ENCODE peak calls at places on chromosome 3, in ten cellular contexts. H, Z, G, Y, I, B, E, V, W and T are unnamed samples.

GRCh38 chr3:7503431-7503830 is 642.5 kb downstream of the GRM7 start:
- DNase-seq in H (no peak), Z (no peak), G (no peak), Y (no peak), I (no peak), B (no peak), E (no peak), V (no peak), W (no peak), T (no peak)

GRCh38 chr3:58206406-58207011 is 4.3 kb downstream of the DNASE1L3 start:
- DNase-seq in H (no peak), Z (no peak), G (no peak), Y (peak; percentile 16), I (no peak), B (peak; percentile 11), E (peak; percentile 35), V (no peak), W (peak; percentile 44), T (no peak)

GRCh38 chr3:134378384-134378783 is 4.1 kb upstream of the AMOTL2 start:
- DNase-seq in H (no peak), Z (peak; percentile 43), G (no peak), Y (no peak), I (no peak), B (no peak), E (peak; percentile 59), V (no peak), W (peak; percentile 25), T (no peak)

GRCh38 chr3:148006508-148006907 is 597.3 kb downstream of the ZIC1 start:
- DNase-seq in H (no peak), Z (no peak), G (no peak), Y (peak; percentile 77), I (no peak), B (no peak), E (peak; percentile 31), V (no peak), W (peak; percentile 27), T (peak; percentile 13)

GRCh38 chr3:159482241-159483031 is 506.2 kb upstream of the IL12A start:
- DNase-seq in H (no peak), Z (no peak), G (no peak), Y (no peak), I (no peak), B (no peak), E (no peak), V (no peak), W (peak; percentile 8), T (no peak)

GRCh38 chr3:165814380-165814779 is 22.8 kb downstream of the BCHE start:
- DNase-seq in H (no peak), Z (no peak), G (no peak), Y (no peak), I (no peak), B (no peak), E (no peak), V (no peak), W (no peak), T (no peak)

GRCh38 chr3:125431391-125431790 is 56.3 kb upstream of the ZNF148 start:
- DNase-seq in H (no peak), Z (no peak), G (no peak), Y (no peak), I (no peak), B (no peak), E (peak; percentile 22), V (no peak), W (peak; percentile 61), T (no peak)

GRCh38 chr3:32399030-32399620 is 7.5 kb downstream of the CMTM7 start:
- DNase-seq in H (no peak), Z (peak; percentile 85), G (peak; percentile 21), Y (peak; percentile 14), I (no peak), B (no peak), E (peak; percentile 81), V (no peak), W (peak; percentile 79), T (peak; percentile 57)

GRCh38 chr3:124837730-124838186 is 49.4 kb downstream of the ITGB5 start:
- DNase-seq in H (peak; percentile 43), Z (no peak), G (no peak), Y (peak; percentile 52), I (no peak), B (no peak), E (peak; percentile 70), V (no peak), W (peak; percentile 69), T (no peak)

GRCh38 chr3:110974902-110975301 is 96.7 kb upstream of the NECTIN3 start:
- DNase-seq in H (no peak), Z (no peak), G (no peak), Y (no peak), I (no peak), B (no peak), E (no peak), V (no peak), W (no peak), T (no peak)

GRCh38 chr3:66181764-66182163 is 39.0 kb upstream of the SLC25A26 start:
- DNase-seq in H (no peak), Z (no peak), G (no peak), Y (no peak), I (no peak), B (no peak), E (no peak), V (no peak), W (no peak), T (no peak)

GRCh38 chr3:192494176-192494575 is 233.2 kb downstream of the FGF12 start:
- DNase-seq in H (no peak), Z (peak; percentile 57), G (no peak), Y (no peak), I (no peak), B (no peak), E (peak; percentile 40), V (no peak), W (no peak), T (peak; percentile 21)